ENCODE peak calls at places on chromosomes 12 and 14, in ten cellular contexts. Z is activated T-helper 1 cell treated with Interleukin-2 at 50 U/mL for 16 hours; U is NCI-H2171 treated with DMSO at 0.1 percent for 48 hours; A is stimulated activated naive CD8-positive, alpha-beta T cell treated with anti-CD3 and anti-CD28 coated beads, Interleukin-15, Interleukin-2, amounts not matched to agents 100 U/mL and 50 U/mL, for 24 hours; G is Peyer's patch; B is transverse colon; Q is fibroblast of pulmonary artery; I is bronchial epithelial cell; X is HCEC 1CT; H is AG04450. L is an unnamed sample.

GRCh38 chr14:104867371-104868059 is 2.4 kb downstream of the CEP170B start:
- DNase-seq in I (no peak), H (no peak), B (no peak), A (no peak), X (no peak), U (no peak), Z (no peak), Q (no peak), G (no peak), L (no peak)

GRCh38 chr12:9331218-9331626 is 123.0 kb upstream of the PZP start:
- DNase-seq in I (peak; percentile 43), Q (peak; percentile 63), U (peak; percentile 0), X (peak; percentile 25), H (no peak), A (peak; percentile 77), G (peak; percentile 67), B (peak; percentile 76), Z (peak; percentile 50), L (peak; percentile 58)

GRCh38 chr12:51827925-51828818 is 20.3 kb downstream of the FIGNL2 start:
- DNase-seq in G (no peak), B (peak; percentile 68), Z (no peak), X (no peak), Q (peak; percentile 64), H (no peak), U (no peak), I (peak; percentile 82), A (peak; percentile 67), L (peak; percentile 15)

GRCh38 chr14:75553761-75554160 is 24.7 kb upstream of the FLVCR2 start:
- DNase-seq in X (no peak), H (no peak), Z (no peak), A (no peak), B (no peak), G (no peak), U (no peak), I (no peak), Q (no peak), L (no peak)

GRCh38 chr12:105738036-105738435 is 400.7 kb downstream of the NUAK1 start:
- DNase-seq in Q (peak; percentile 90), H (peak; percentile 16), U (no peak), G (no peak), X (no peak), A (no peak), I (no peak), B (no peak), Z (no peak), L (peak; percentile 85)

GRCh38 chr12:115752913-115753726 is 524.4 kb downstream of the MED13L start:
- DNase-seq in A (peak; percentile 3), X (peak; percentile 46), B (peak; percentile 14), Z (no peak), G (no peak), H (peak; percentile 48), I (peak; percentile 45), Q (peak; percentile 86), U (peak; percentile 32), L (peak; percentile 90)

GRCh38 chr12:131138638-131139362 is 185.1 kb downstream of the ADGRD1 start:
- DNase-seq in X (no peak), G (no peak), U (no peak), H (no peak), A (no peak), B (no peak), Z (no peak), Q (no peak), I (no peak), L (no peak)

GRCh38 chr12:66482880-66483279 is 180.6 kb downstream of the HELB start:
- DNase-seq in I (no peak), U (no peak), Q (no peak), B (no peak), H (no peak), Z (no peak), A (no peak), X (no peak), G (no peak), L (no peak)

GRCh38 chr12:124332068-124332672 is 37.3 kb downstream of the RFLNA start:
- DNase-seq in G (no peak), Z (no peak), H (no peak), I (no peak), Q (no peak), X (no peak), B (no peak), A (no peak), U (no peak), L (no peak)

GRCh38 chr14:99686557-99687283 is 2.6 kb downstream of the CYP46A1 start:
- DNase-seq in A (no peak), X (no peak), Z (no peak), I (no peak), Q (no peak), H (no peak), G (no peak), U (no peak), B (no peak), L (no peak)

GRCh38 chr14:104689620-104690265 is 325 bp downstream of the INF2 start:
- DNase-seq in Z (no peak), X (peak; percentile 38), H (no peak), G (no peak), I (no peak), U (no peak), A (peak; percentile 47), Q (no peak), B (peak; percentile 34), L (peak; percentile 43)

GRCh38 chr14:21723431-21724045 is 49.9 kb upstream of the OR4E1 start:
- DNase-seq in Q (peak; percentile 24), I (peak; percentile 8), X (peak; percentile 33), Z (no peak), A (peak; percentile 41), B (peak; percentile 17), G (no peak), H (no peak), U (peak; percentile 67), L (no peak)

GRCh38 chr12:93205361-93205760 is 172.4 kb upstream of the NUDT4 start:
- DNase-seq in Q (no peak), Z (no peak), G (no peak), B (no peak), X (no peak), U (no peak), I (no peak), H (no peak), A (no peak), L (no peak)

GRCh38 chr14:65958664-65959562 is 527.3 kb upstream of the CCDC196 start:
- DNase-seq in I (peak; percentile 40), A (no peak), Z (no peak), H (no peak), G (no peak), X (peak; percentile 23), Q (peak; percentile 56), U (peak; percentile 49), B (no peak), L (peak; percentile 37)

GRCh38 chr14:67240168-67240932 is 885 bp upstream of the PALS1 start:
- DNase-seq in B (peak; percentile 80), X (peak; percentile 38), Q (peak; percentile 22), A (peak; percentile 48), U (peak; percentile 82), Z (peak; percentile 5), H (no peak), G (peak; percentile 42), I (no peak), L (peak; percentile 57)

GRCh38 chr12:124302241-124302806 is 7.4 kb downstream of the RFLNA start:
- DNase-seq in X (no peak), Q (no peak), H (no peak), U (no peak), I (no peak), Z (no peak), G (no peak), A (no peak), B (no peak), L (no peak)

GRCh38 chr12:41663487-41664258 is 475.6 kb downstream of the PDZRN4 start:
- DNase-seq in A (no peak), I (peak; percentile 27), U (peak; percentile 39), X (no peak), B (no peak), Z (no peak), H (no peak), G (no peak), Q (peak; percentile 13), L (peak; percentile 32)

GRCh38 chr12:87728936-87729593 is 300.1 kb downstream of the C12orf50 start:
- DNase-seq in Q (no peak), X (no peak), U (no peak), A (no peak), I (no peak), B (no peak), H (peak; percentile 10), G (no peak), Z (no peak), L (no peak)

GRCh38 chr12:92543359-92543758 is 159.4 kb upstream of the PLEKHG7 start:
- DNase-seq in I (peak; percentile 76), H (no peak), U (no peak), Z (no peak), G (no peak), Q (no peak), B (peak; percentile 29), A (no peak), X (no peak), L (no peak)

GRCh38 chr12:105462841-105463240 is 132.3 kb downstream of the C12orf75 start:
- DNase-seq in U (no peak), X (peak; percentile 88), Q (peak; percentile 57), I (peak; percentile 79), G (no peak), Z (no peak), B (no peak), H (no peak), A (no peak), L (peak; percentile 85)